ENCODE peak calls at places on chromosomes 7 and 10, in eight cellular contexts. Q, Z, V, C, L, W, I and P are unnamed samples.

GRCh38 chr10:84493951-84494848 is 165.8 kb downstream of the CCSER2 start:
- DNase-seq in Z (no peak), V (no peak), Q (peak; percentile 21), I (no peak), L (no peak), W (no peak), C (no peak), P (no peak)

GRCh38 chr7:102914585-102914984 is 1.8 kb downstream of the LRRC17 start:
- DNase-seq in V (no peak), C (no peak), W (no peak), I (no peak), Z (no peak), L (no peak), Q (no peak), P (no peak)

GRCh38 chr10:72090326-72090725 is 2.0 kb upstream of the SPOCK2 start:
- DNase-seq in I (no peak), Z (no peak), Q (no peak), V (no peak), C (no peak), W (no peak), L (no peak), P (no peak)

GRCh38 chr10:90742189-90742588 is 115.7 kb downstream of the HTR7 start:
- DNase-seq in L (no peak), V (peak; percentile 2), I (no peak), Z (no peak), W (no peak), Q (no peak), C (no peak), P (no peak)

GRCh38 chr7:496528-497295 is 22.9 kb downstream of the PDGFA start:
- DNase-seq in C (no peak), Z (peak; percentile 47), I (no peak), L (no peak), Q (no peak), V (no peak), W (no peak), P (no peak)

GRCh38 chr7:103148131-103148993 is 537 bp downstream of the NAPEPLD start:
- DNase-seq in Z (no peak), W (no peak), L (no peak), I (no peak), Q (no peak), V (no peak), C (no peak), P (no peak)

GRCh38 chr10:339038-339391 is 203.8 kb downstream of the ZMYND11 start:
- DNase-seq in Z (no peak), I (no peak), V (no peak), W (no peak), L (no peak), Q (no peak), C (no peak), P (no peak)

GRCh38 chr7:100612730-100613446 is 548 bp downstream of the MOSPD3 start:
- DNase-seq in C (no peak), W (no peak), I (no peak), Z (peak; percentile 56), L (no peak), Q (no peak), V (no peak), P (no peak)

GRCh38 chr10:60846173-60846572 is 67.9 kb downstream of the CDK1 start:
- DNase-seq in V (no peak), I (no peak), W (no peak), L (no peak), C (no peak), Z (no peak), Q (peak; percentile 46), P (no peak)

GRCh38 chr7:101932053-101932452 is 114.6 kb downstream of the CUX1 start:
- DNase-seq in W (no peak), L (no peak), C (no peak), Q (no peak), V (no peak), I (no peak), Z (peak; percentile 9), P (no peak)

GRCh38 chr10:26637521-26638275 is 59.8 kb upstream of the PDSS1 start:
- DNase-seq in W (no peak), C (no peak), Q (no peak), Z (no peak), I (no peak), L (no peak), V (no peak), P (no peak)

GRCh38 chr7:18659746-18660145 is 164.2 kb downstream of the HDAC9 start:
- DNase-seq in I (no peak), W (no peak), C (no peak), V (no peak), Q (no peak), L (no peak), Z (no peak), P (no peak)

GRCh38 chr10:91571671-91572070 is 61.2 kb downstream of the PPP1R3C start:
- DNase-seq in Q (no peak), Z (no peak), C (no peak), W (no peak), V (no peak), L (no peak), I (no peak), P (no peak)

GRCh38 chr7:1357601-1358271 is 101.5 kb downstream of the MICALL2 start:
- DNase-seq in W (no peak), Z (peak; percentile 29), C (no peak), L (no peak), V (no peak), Q (no peak), I (no peak), P (no peak)

GRCh38 chr10:88707429-88708110 is 1.5 kb downstream of the LIPK start:
- DNase-seq in L (no peak), C (no peak), Q (no peak), Z (no peak), W (no peak), V (peak; percentile 14), I (no peak), P (no peak)

GRCh38 chr7:114533151-114533550 is 118.5 kb downstream of the FOXP2 start:
- DNase-seq in I (no peak), W (no peak), C (no peak), V (no peak), Q (no peak), Z (no peak), L (no peak), P (no peak)

GRCh38 chr7:46651561-46652088 is 730.6 kb upstream of the IGFBP3 start:
- DNase-seq in L (no peak), Z (peak; percentile 76), W (no peak), V (no peak), C (no peak), Q (no peak), I (no peak), P (no peak)

GRCh38 chr7:21923663-21924062 is 22.0 kb downstream of the CDCA7L start:
- DNase-seq in W (peak; percentile 20), Q (no peak), V (no peak), I (no peak), Z (no peak), L (no peak), C (no peak), P (no peak)

GRCh38 chr10:92892706-92893054 is 44.4 kb downstream of the EXOC6 start:
- DNase-seq in L (no peak), W (no peak), V (no peak), Q (no peak), I (no peak), Z (no peak), C (no peak), P (no peak)

GRCh38 chr7:58086871-58087535 is 637.0 kb downstream of the ZNF716 start:
- DNase-seq in C (no peak), Z (peak; percentile 36), W (no peak), I (no peak), L (no peak), V (no peak), Q (no peak), P (no peak)

GRCh38 chr7:113175525-113176097 is 57.3 kb upstream of the SMIM30 start:
- DNase-seq in W (no peak), V (no peak), L (no peak), Z (no peak), C (no peak), Q (no peak), I (no peak), P (no peak)

GRCh38 chr7:24833548-24833947 is 76.3 kb upstream of the GSDME start:
- DNase-seq in W (no peak), C (no peak), Q (no peak), V (no peak), I (no peak), Z (no peak), L (no peak), P (no peak)

GRCh38 chr7:156022483-156023459 is 210.5 kb upstream of the SHH start:
- DNase-seq in C (no peak), V (no peak), W (no peak), Q (no peak), L (no peak), I (no peak), Z (no peak), P (no peak)

GRCh38 chr7:98784216-98784785 is 85.5 kb downstream of the TMEM130 start:
- DNase-seq in Z (no peak), V (no peak), L (no peak), C (no peak), Q (no peak), I (no peak), W (no peak), P (no peak)

GRCh38 chr7:116834815-116835533 is 27.4 kb upstream of the CAPZA2 start:
- DNase-seq in W (no peak), Z (peak; percentile 75), I (no peak), V (no peak), L (no peak), C (no peak), Q (peak; percentile 16), P (no peak)

GRCh38 chr10:126373982-126374381 is 14.3 kb downstream of the ADAM12 start:
- DNase-seq in V (no peak), Q (no peak), Z (no peak), L (no peak), C (no peak), I (no peak), W (no peak), P (no peak)

GRCh38 chr7:111380945-111381344 is 181.3 kb downstream of the IMMP2L start:
- DNase-seq in Z (no peak), L (no peak), W (no peak), C (no peak), I (no peak), V (no peak), Q (no peak), P (no peak)